ENCODE peak calls at places on chromosome 1, in eight cellular contexts. One of them, this sample, is unnamed.

GRCh38 chr1:43447891-43448708 is 5.6 kb downstream of the HYI start:
- DNase-seq in activated T-cell treated with anti-CD3 and anti-CD28 coated beads for 48 hours: no peak
- DNase-seq in fibroblast of the conjunctiva: no peak
- DNase-seq in stimulated activated CD8-positive, alpha-beta memory T cell treated with anti-CD3 and anti-CD28 coated beads, Interleukin-7, amount 100 ng/mL, for 24 hours: no peak
- DNase-seq in colonic mucosa: no peak
- DNase-seq in HAP-1: no peak
- DNase-seq in naive B cell: no peak
- DNase-seq in Kasumi-1: no peak
- DNase-seq in this sample: no peak

GRCh38 chr1:44572572-44572879 is 101.8 kb downstream of the TMEM53 start:
- DNase-seq in activated T-cell treated with anti-CD3 and anti-CD28 coated beads for 48 hours: no peak
- DNase-seq in fibroblast of the conjunctiva: no peak
- DNase-seq in stimulated activated CD8-positive, alpha-beta memory T cell treated with anti-CD3 and anti-CD28 coated beads, Interleukin-7, amount 100 ng/mL, for 24 hours: no peak
- DNase-seq in colonic mucosa: no peak
- DNase-seq in HAP-1: no peak
- DNase-seq in naive B cell: no peak
- DNase-seq in Kasumi-1: no peak
- DNase-seq in this sample: no peak

GRCh38 chr1:150836129-150836773 is 28.2 kb upstream of the CTSK start:
- DNase-seq in activated T-cell treated with anti-CD3 and anti-CD28 coated beads for 48 hours: no peak
- DNase-seq in fibroblast of the conjunctiva: no peak
- DNase-seq in stimulated activated CD8-positive, alpha-beta memory T cell treated with anti-CD3 and anti-CD28 coated beads, Interleukin-7, amount 100 ng/mL, for 24 hours: no peak
- DNase-seq in colonic mucosa: peak
- DNase-seq in HAP-1: no peak
- DNase-seq in naive B cell: no peak
- DNase-seq in Kasumi-1: no peak
- DNase-seq in this sample: peak

GRCh38 chr1:39469150-39469549 is 22.3 kb upstream of the BMP8A start:
- DNase-seq in activated T-cell treated with anti-CD3 and anti-CD28 coated beads for 48 hours: no peak
- DNase-seq in fibroblast of the conjunctiva: no peak
- DNase-seq in stimulated activated CD8-positive, alpha-beta memory T cell treated with anti-CD3 and anti-CD28 coated beads, Interleukin-7, amount 100 ng/mL, for 24 hours: no peak
- DNase-seq in colonic mucosa: no peak
- DNase-seq in HAP-1: no peak
- DNase-seq in naive B cell: no peak
- DNase-seq in Kasumi-1: no peak
- DNase-seq in this sample: no peak

GRCh38 chr1:47330212-47330611 is 3.4 kb upstream of the CMPK1 start:
- DNase-seq in activated T-cell treated with anti-CD3 and anti-CD28 coated beads for 48 hours: no peak
- DNase-seq in fibroblast of the conjunctiva: no peak
- DNase-seq in stimulated activated CD8-positive, alpha-beta memory T cell treated with anti-CD3 and anti-CD28 coated beads, Interleukin-7, amount 100 ng/mL, for 24 hours: no peak
- DNase-seq in colonic mucosa: no peak
- DNase-seq in HAP-1: no peak
- DNase-seq in naive B cell: no peak
- DNase-seq in Kasumi-1: no peak
- DNase-seq in this sample: no peak

GRCh38 chr1:231566468-231566867 is 38.0 kb downstream of the TSNAX start:
- DNase-seq in activated T-cell treated with anti-CD3 and anti-CD28 coated beads for 48 hours: no peak
- DNase-seq in fibroblast of the conjunctiva: no peak
- DNase-seq in stimulated activated CD8-positive, alpha-beta memory T cell treated with anti-CD3 and anti-CD28 coated beads, Interleukin-7, amount 100 ng/mL, for 24 hours: no peak
- DNase-seq in colonic mucosa: no peak
- DNase-seq in HAP-1: no peak
- DNase-seq in naive B cell: no peak
- DNase-seq in Kasumi-1: no peak
- DNase-seq in this sample: no peak

GRCh38 chr1:26352338-26352679 is 1.6 kb downstream of the CRYBG2 start:
- DNase-seq in activated T-cell treated with anti-CD3 and anti-CD28 coated beads for 48 hours: no peak
- DNase-seq in fibroblast of the conjunctiva: no peak
- DNase-seq in stimulated activated CD8-positive, alpha-beta memory T cell treated with anti-CD3 and anti-CD28 coated beads, Interleukin-7, amount 100 ng/mL, for 24 hours: no peak
- DNase-seq in colonic mucosa: no peak
- DNase-seq in HAP-1: no peak
- DNase-seq in naive B cell: no peak
- DNase-seq in Kasumi-1: no peak
- DNase-seq in this sample: no peak

GRCh38 chr1:103160281-103160680 is 52.0 kb upstream of the COL11A1 start:
- DNase-seq in activated T-cell treated with anti-CD3 and anti-CD28 coated beads for 48 hours: no peak
- DNase-seq in fibroblast of the conjunctiva: no peak
- DNase-seq in stimulated activated CD8-positive, alpha-beta memory T cell treated with anti-CD3 and anti-CD28 coated beads, Interleukin-7, amount 100 ng/mL, for 24 hours: no peak
- DNase-seq in colonic mucosa: no peak
- DNase-seq in HAP-1: no peak
- DNase-seq in naive B cell: no peak
- DNase-seq in Kasumi-1: peak
- DNase-seq in this sample: peak

GRCh38 chr1:160797163-160797797 is 1.3 kb downstream of the LY9 start:
- DNase-seq in activated T-cell treated with anti-CD3 and anti-CD28 coated beads for 48 hours: no peak
- DNase-seq in fibroblast of the conjunctiva: no peak
- DNase-seq in stimulated activated CD8-positive, alpha-beta memory T cell treated with anti-CD3 and anti-CD28 coated beads, Interleukin-7, amount 100 ng/mL, for 24 hours: no peak
- DNase-seq in colonic mucosa: no peak
- DNase-seq in HAP-1: no peak
- DNase-seq in naive B cell: peak
- DNase-seq in Kasumi-1: no peak
- DNase-seq in this sample: no peak

GRCh38 chr1:156796340-156797097 is 20.1 kb downstream of the SH2D2A start:
- DNase-seq in activated T-cell treated with anti-CD3 and anti-CD28 coated beads for 48 hours: no peak
- DNase-seq in fibroblast of the conjunctiva: no peak
- DNase-seq in stimulated activated CD8-positive, alpha-beta memory T cell treated with anti-CD3 and anti-CD28 coated beads, Interleukin-7, amount 100 ng/mL, for 24 hours: no peak
- DNase-seq in colonic mucosa: no peak
- DNase-seq in HAP-1: no peak
- DNase-seq in naive B cell: no peak
- DNase-seq in Kasumi-1: no peak
- DNase-seq in this sample: peak

GRCh38 chr1:218436346-218436745 is 91.2 kb downstream of the TGFB2 start:
- DNase-seq in activated T-cell treated with anti-CD3 and anti-CD28 coated beads for 48 hours: no peak
- DNase-seq in fibroblast of the conjunctiva: no peak
- DNase-seq in stimulated activated CD8-positive, alpha-beta memory T cell treated with anti-CD3 and anti-CD28 coated beads, Interleukin-7, amount 100 ng/mL, for 24 hours: no peak
- DNase-seq in colonic mucosa: no peak
- DNase-seq in HAP-1: no peak
- DNase-seq in naive B cell: no peak
- DNase-seq in Kasumi-1: no peak
- DNase-seq in this sample: no peak

GRCh38 chr1:103459385-103459784 is 66.1 kb upstream of the RNPC3 start:
- DNase-seq in activated T-cell treated with anti-CD3 and anti-CD28 coated beads for 48 hours: no peak
- DNase-seq in fibroblast of the conjunctiva: no peak
- DNase-seq in stimulated activated CD8-positive, alpha-beta memory T cell treated with anti-CD3 and anti-CD28 coated beads, Interleukin-7, amount 100 ng/mL, for 24 hours: no peak
- DNase-seq in colonic mucosa: no peak
- DNase-seq in HAP-1: no peak
- DNase-seq in naive B cell: no peak
- DNase-seq in Kasumi-1: no peak
- DNase-seq in this sample: peak

GRCh38 chr1:203046984-203047630 is 20.8 kb downstream of the PPFIA4 start:
- DNase-seq in activated T-cell treated with anti-CD3 and anti-CD28 coated beads for 48 hours: no peak
- DNase-seq in fibroblast of the conjunctiva: peak
- DNase-seq in stimulated activated CD8-positive, alpha-beta memory T cell treated with anti-CD3 and anti-CD28 coated beads, Interleukin-7, amount 100 ng/mL, for 24 hours: no peak
- DNase-seq in colonic mucosa: no peak
- DNase-seq in HAP-1: no peak
- DNase-seq in naive B cell: no peak
- DNase-seq in Kasumi-1: peak
- DNase-seq in this sample: peak

GRCh38 chr1:115954684-115955083 is 21.6 kb upstream of the SLC22A15 start:
- DNase-seq in activated T-cell treated with anti-CD3 and anti-CD28 coated beads for 48 hours: no peak
- DNase-seq in fibroblast of the conjunctiva: no peak
- DNase-seq in stimulated activated CD8-positive, alpha-beta memory T cell treated with anti-CD3 and anti-CD28 coated beads, Interleukin-7, amount 100 ng/mL, for 24 hours: no peak
- DNase-seq in colonic mucosa: no peak
- DNase-seq in HAP-1: no peak
- DNase-seq in naive B cell: no peak
- DNase-seq in Kasumi-1: no peak
- DNase-seq in this sample: no peak

GRCh38 chr1:66747500-66747899 is 4.8 kb upstream of the DYNLT5 start:
- DNase-seq in activated T-cell treated with anti-CD3 and anti-CD28 coated beads for 48 hours: no peak
- DNase-seq in fibroblast of the conjunctiva: no peak
- DNase-seq in stimulated activated CD8-positive, alpha-beta memory T cell treated with anti-CD3 and anti-CD28 coated beads, Interleukin-7, amount 100 ng/mL, for 24 hours: no peak
- DNase-seq in colonic mucosa: no peak
- DNase-seq in HAP-1: no peak
- DNase-seq in naive B cell: no peak
- DNase-seq in Kasumi-1: no peak
- DNase-seq in this sample: peak

GRCh38 chr1:19260211-19261138 is 8.9 kb downstream of the MRTO4 start:
- DNase-seq in activated T-cell treated with anti-CD3 and anti-CD28 coated beads for 48 hours: no peak
- DNase-seq in fibroblast of the conjunctiva: peak
- DNase-seq in stimulated activated CD8-positive, alpha-beta memory T cell treated with anti-CD3 and anti-CD28 coated beads, Interleukin-7, amount 100 ng/mL, for 24 hours: no peak
- DNase-seq in colonic mucosa: peak
- DNase-seq in HAP-1: no peak
- DNase-seq in naive B cell: no peak
- DNase-seq in Kasumi-1: no peak
- DNase-seq in this sample: peak

GRCh38 chr1:233294991-233295774 is at the start of gene PCNX2:
- DNase-seq in activated T-cell treated with anti-CD3 and anti-CD28 coated beads for 48 hours: peak
- DNase-seq in fibroblast of the conjunctiva: no peak
- DNase-seq in stimulated activated CD8-positive, alpha-beta memory T cell treated with anti-CD3 and anti-CD28 coated beads, Interleukin-7, amount 100 ng/mL, for 24 hours: no peak
- DNase-seq in colonic mucosa: peak
- DNase-seq in HAP-1: peak
- DNase-seq in naive B cell: peak
- DNase-seq in Kasumi-1: peak
- DNase-seq in this sample: peak

GRCh38 chr1:33288976-33289857 is 31.7 kb downstream of the A3GALT2 start:
- DNase-seq in activated T-cell treated with anti-CD3 and anti-CD28 coated beads for 48 hours: no peak
- DNase-seq in fibroblast of the conjunctiva: no peak
- DNase-seq in stimulated activated CD8-positive, alpha-beta memory T cell treated with anti-CD3 and anti-CD28 coated beads, Interleukin-7, amount 100 ng/mL, for 24 hours: no peak
- DNase-seq in colonic mucosa: no peak
- DNase-seq in HAP-1: no peak
- DNase-seq in naive B cell: no peak
- DNase-seq in Kasumi-1: no peak
- DNase-seq in this sample: no peak

GRCh38 chr1:156356875-156357534 is 12.0 kb upstream of the RHBG start:
- DNase-seq in activated T-cell treated with anti-CD3 and anti-CD28 coated beads for 48 hours: peak
- DNase-seq in fibroblast of the conjunctiva: no peak
- DNase-seq in stimulated activated CD8-positive, alpha-beta memory T cell treated with anti-CD3 and anti-CD28 coated beads, Interleukin-7, amount 100 ng/mL, for 24 hours: peak
- DNase-seq in colonic mucosa: peak
- DNase-seq in HAP-1: peak
- DNase-seq in naive B cell: peak
- DNase-seq in Kasumi-1: no peak
- DNase-seq in this sample: no peak

GRCh38 chr1:111602302-111602701 is 17.3 kb upstream of the RAP1A start:
- DNase-seq in activated T-cell treated with anti-CD3 and anti-CD28 coated beads for 48 hours: no peak
- DNase-seq in fibroblast of the conjunctiva: no peak
- DNase-seq in stimulated activated CD8-positive, alpha-beta memory T cell treated with anti-CD3 and anti-CD28 coated beads, Interleukin-7, amount 100 ng/mL, for 24 hours: no peak
- DNase-seq in colonic mucosa: no peak
- DNase-seq in HAP-1: no peak
- DNase-seq in naive B cell: no peak
- DNase-seq in Kasumi-1: no peak
- DNase-seq in this sample: no peak

GRCh38 chr1:3907621-3908165 is 7.6 kb upstream of the C1orf174 start:
- DNase-seq in activated T-cell treated with anti-CD3 and anti-CD28 coated beads for 48 hours: no peak
- DNase-seq in fibroblast of the conjunctiva: no peak
- DNase-seq in stimulated activated CD8-positive, alpha-beta memory T cell treated with anti-CD3 and anti-CD28 coated beads, Interleukin-7, amount 100 ng/mL, for 24 hours: no peak
- DNase-seq in colonic mucosa: no peak
- DNase-seq in HAP-1: no peak
- DNase-seq in naive B cell: no peak
- DNase-seq in Kasumi-1: no peak
- DNase-seq in this sample: no peak

GRCh38 chr1:55479970-55480369 is 264.8 kb upstream of the USP24 start:
- DNase-seq in activated T-cell treated with anti-CD3 and anti-CD28 coated beads for 48 hours: no peak
- DNase-seq in fibroblast of the conjunctiva: no peak
- DNase-seq in stimulated activated CD8-positive, alpha-beta memory T cell treated with anti-CD3 and anti-CD28 coated beads, Interleukin-7, amount 100 ng/mL, for 24 hours: no peak
- DNase-seq in colonic mucosa: no peak
- DNase-seq in HAP-1: no peak
- DNase-seq in naive B cell: no peak
- DNase-seq in Kasumi-1: no peak
- DNase-seq in this sample: no peak

GRCh38 chr1:170176772-170177171 is 31.0 kb downstream of the NTMT2 start:
- DNase-seq in activated T-cell treated with anti-CD3 and anti-CD28 coated beads for 48 hours: no peak
- DNase-seq in fibroblast of the conjunctiva: no peak
- DNase-seq in stimulated activated CD8-positive, alpha-beta memory T cell treated with anti-CD3 and anti-CD28 coated beads, Interleukin-7, amount 100 ng/mL, for 24 hours: no peak
- DNase-seq in colonic mucosa: no peak
- DNase-seq in HAP-1: no peak
- DNase-seq in naive B cell: no peak
- DNase-seq in Kasumi-1: no peak
- DNase-seq in this sample: no peak

GRCh38 chr1:29145739-29146437 is 22.2 kb upstream of the TMEM200B start:
- DNase-seq in activated T-cell treated with anti-CD3 and anti-CD28 coated beads for 48 hours: no peak
- DNase-seq in fibroblast of the conjunctiva: no peak
- DNase-seq in stimulated activated CD8-positive, alpha-beta memory T cell treated with anti-CD3 and anti-CD28 coated beads, Interleukin-7, amount 100 ng/mL, for 24 hours: no peak
- DNase-seq in colonic mucosa: peak
- DNase-seq in HAP-1: no peak
- DNase-seq in naive B cell: no peak
- DNase-seq in Kasumi-1: no peak
- DNase-seq in this sample: peak

This sample was measured in astrocyte.